ENCODE peak calls at places on chromosomes 7 and 10, in nine cellular contexts. C, W, A, X, Z, F, G, T and J are unnamed samples.

GRCh38 chr10:68594405-68594804 is 34.3 kb downstream of the TET1 start:
- DNase-seq in C (peak), W (peak), A (peak), X (no peak), Z (peak), F (peak), G (no peak), T (peak), J (no peak)

GRCh38 chr10:17348111-17349008 is 106.0 kb downstream of the ST8SIA6 start:
- DNase-seq in C (peak), W (peak), A (peak), X (no peak), Z (no peak), F (peak), G (peak), T (peak), J (peak)

GRCh38 chr7:103551006-103551405 is 105.0 kb upstream of the SLC26A5 start:
- DNase-seq in C (no peak), W (no peak), A (no peak), X (no peak), Z (no peak), F (no peak), G (no peak), T (no peak), J (no peak)

GRCh38 chr10:74150151-74151056 is at the start of gene AP3M1:
- DNase-seq in C (no peak), W (no peak), A (no peak), X (peak), Z (peak), F (peak), G (peak), T (peak), J (peak)

GRCh38 chr7:111560773-111561658 is 1.3 kb downstream of the IMMP2L start:
- DNase-seq in C (peak), W (peak), A (peak), X (no peak), Z (no peak), F (peak), G (no peak), T (peak), J (no peak)

GRCh38 chr7:66921396-66921917 is 432 bp downstream of the TMEM248 start:
- DNase-seq in C (peak), W (peak), A (peak), X (no peak), Z (no peak), F (no peak), G (peak), T (peak), J (peak)

GRCh38 chr10:15230257-15230656 is 61.8 kb upstream of the NMT2 start:
- DNase-seq in C (no peak), W (no peak), A (no peak), X (no peak), Z (no peak), F (no peak), G (no peak), T (no peak), J (no peak)

GRCh38 chr10:121057291-121057690 is 206.1 kb downstream of the WDR11 start:
- DNase-seq in C (no peak), W (no peak), A (no peak), X (no peak), Z (no peak), F (no peak), G (no peak), T (no peak), J (no peak)

GRCh38 chr10:79357180-79357579 is 9.9 kb downstream of the PPIF start:
- DNase-seq in C (no peak), W (no peak), A (no peak), X (no peak), Z (peak), F (no peak), G (no peak), T (no peak), J (no peak)

GRCh38 chr7:42350801-42351200 is 113.8 kb upstream of the GLI3 start:
- DNase-seq in C (no peak), W (no peak), A (peak), X (no peak), Z (no peak), F (no peak), G (no peak), T (no peak), J (no peak)

GRCh38 chr10:67308912-67309311 is 383.1 kb downstream of the LRRTM3 start:
- DNase-seq in C (no peak), W (no peak), A (no peak), X (no peak), Z (no peak), F (no peak), G (no peak), T (no peak), J (no peak)

GRCh38 chr7:921581-922333 is 32.7 kb downstream of the ADAP1 start:
- DNase-seq in C (no peak), W (no peak), A (no peak), X (no peak), Z (no peak), F (no peak), G (peak), T (no peak), J (peak)

GRCh38 chr7:1767524-1767923 is 97.4 kb downstream of the ELFN1 start:
- DNase-seq in C (no peak), W (no peak), A (no peak), X (no peak), Z (no peak), F (no peak), G (no peak), T (no peak), J (no peak)

GRCh38 chr7:24756989-24757798 is at the start of gene GSDME:
- DNase-seq in C (peak), W (peak), A (peak), X (no peak), Z (peak), F (peak), G (peak), T (peak), J (peak)

GRCh38 chr10:131724891-131725735 is 175.7 kb upstream of the PPP2R2D start:
- DNase-seq in C (no peak), W (no peak), A (no peak), X (no peak), Z (peak), F (no peak), G (peak), T (no peak), J (no peak)

GRCh38 chr7:42154168-42154567 is 82.8 kb downstream of the GLI3 start:
- DNase-seq in C (no peak), W (no peak), A (no peak), X (no peak), Z (no peak), F (no peak), G (no peak), T (no peak), J (no peak)

GRCh38 chr7:20642171-20642570 is 26.7 kb downstream of the ABCB5 start:
- DNase-seq in C (peak), W (no peak), A (peak), X (no peak), Z (no peak), F (no peak), G (no peak), T (no peak), J (no peak)

GRCh38 chr10:34815174-34816066 is at the start of gene PARD3:
- DNase-seq in C (peak), W (peak), A (peak), X (no peak), Z (peak), F (peak), G (peak), T (peak), J (peak)

GRCh38 chr10:122460891-122461293 is 461 bp upstream of the HTRA1 start:
- DNase-seq in C (no peak), W (peak), A (no peak), X (no peak), Z (no peak), F (no peak), G (no peak), T (no peak), J (peak)

GRCh38 chr10:26626066-26626465 is 71.4 kb upstream of the PDSS1 start:
- DNase-seq in C (no peak), W (no peak), A (no peak), X (no peak), Z (no peak), F (no peak), G (no peak), T (no peak), J (no peak)

GRCh38 chr7:73978681-73979563 is 49.1 kb upstream of the ELN start:
- DNase-seq in C (peak), W (peak), A (no peak), X (peak), Z (peak), F (peak), G (peak), T (peak), J (no peak)

GRCh38 chr7:4882169-4882741 is 1.3 kb downstream of the RADIL start:
- DNase-seq in C (peak), W (peak), A (peak), X (no peak), Z (peak), F (no peak), G (peak), T (no peak), J (no peak)

GRCh38 chr10:86060386-86061280 is 306.0 kb downstream of the GRID1 start:
- DNase-seq in C (no peak), W (no peak), A (no peak), X (no peak), Z (no peak), F (no peak), G (no peak), T (no peak), J (no peak)

GRCh38 chr7:17774248-17774647 is 166.0 kb downstream of the SNX13 start:
- DNase-seq in C (peak), W (peak), A (peak), X (no peak), Z (no peak), F (no peak), G (no peak), T (no peak), J (no peak)

GRCh38 chr10:78267070-78267469 is 233.4 kb downstream of the RPS24 start:
- DNase-seq in C (peak), W (peak), A (no peak), X (no peak), Z (no peak), F (no peak), G (no peak), T (no peak), J (no peak)

GRCh38 chr7:27627146-27627545 is 35.5 kb downstream of the HIBADH start:
- DNase-seq in C (no peak), W (no peak), A (no peak), X (no peak), Z (no peak), F (no peak), G (no peak), T (no peak), J (no peak)

GRCh38 chr7:36532981-36533499 is 143.4 kb downstream of the ANLN start:
- DNase-seq in C (no peak), W (no peak), A (no peak), X (no peak), Z (no peak), F (no peak), G (no peak), T (no peak), J (no peak)

GRCh38 chr10:23331567-23332290 is 12.9 kb downstream of the C10orf67 start:
- DNase-seq in C (peak), W (peak), A (peak), X (no peak), Z (no peak), F (no peak), G (no peak), T (peak), J (no peak)

GRCh38 chr10:110076559-110077318 is 69.0 kb downstream of the ADD3 start:
- DNase-seq in C (peak), W (peak), A (peak), X (no peak), Z (no peak), F (peak), G (peak), T (peak), J (peak)

GRCh38 chr7:120995659-120996058 is 7.1 kb downstream of the CPED1 start:
- DNase-seq in C (no peak), W (no peak), A (no peak), X (no peak), Z (no peak), F (no peak), G (no peak), T (no peak), J (no peak)

GRCh38 chr7:132768099-132768498 is 191.8 kb upstream of the PLXNA4 start:
- DNase-seq in C (no peak), W (no peak), A (no peak), X (no peak), Z (no peak), F (no peak), G (no peak), T (no peak), J (no peak)

GRCh38 chr10:128712661-128713060 is 586.4 kb upstream of the MKI67 start:
- DNase-seq in C (no peak), W (no peak), A (no peak), X (no peak), Z (no peak), F (no peak), G (no peak), T (no peak), J (no peak)

GRCh38 chr10:6297951-6298381 is 95.2 kb downstream of the PFKFB3 start:
- DNase-seq in C (no peak), W (peak), A (peak), X (no peak), Z (no peak), F (no peak), G (peak), T (no peak), J (no peak)

GRCh38 chr7:27187702-27188665 is 3.0 kb upstream of the HOXA11 start:
- DNase-seq in C (no peak), W (peak), A (no peak), X (no peak), Z (peak), F (no peak), G (peak), T (no peak), J (peak)

GRCh38 chr7:90764848-90765570 is 168.9 kb downstream of the CDK14 start:
- DNase-seq in C (no peak), W (no peak), A (no peak), X (no peak), Z (no peak), F (no peak), G (no peak), T (no peak), J (no peak)

GRCh38 chr7:73872056-73872908 is 11.3 kb downstream of the TMEM270 start:
- DNase-seq in C (no peak), W (no peak), A (no peak), X (no peak), Z (no peak), F (no peak), G (no peak), T (no peak), J (no peak)

GRCh38 chr10:69716711-69717560 is 84.8 kb upstream of the COL13A1 start:
- DNase-seq in C (peak), W (peak), A (peak), X (peak), Z (peak), F (peak), G (no peak), T (peak), J (no peak)
- TF ChIP-seq CTCF in C (peak), W (peak), A (peak), X (peak), Z (peak), F (peak), G (peak), T (peak), J (peak)

DNA sequence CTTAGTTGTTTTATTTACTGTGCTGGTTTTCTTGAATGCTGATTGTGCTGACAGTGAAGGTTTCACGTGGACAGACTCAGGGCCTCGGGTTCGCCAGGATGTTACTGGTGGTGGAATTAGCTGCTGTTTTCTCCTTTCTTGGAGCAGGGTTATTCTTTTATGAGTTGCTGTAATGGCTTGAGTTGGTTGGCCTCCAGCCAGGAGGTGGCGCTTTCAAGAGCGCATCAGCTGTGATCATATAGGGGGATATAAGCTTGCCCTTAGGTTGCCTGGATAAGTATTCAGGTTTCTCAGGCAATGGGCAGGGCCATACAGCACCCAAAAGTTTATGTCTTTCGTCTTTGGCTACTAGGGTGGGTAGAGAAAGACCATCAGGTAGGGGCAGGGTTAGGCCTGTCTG is 741.3 kb downstream of the PHTF2 start:
- DNase-seq in C (no peak), W (no peak), A (no peak), X (no peak), Z (no peak), F (no peak), G (no peak), T (no peak), J (no peak)
- TF ChIP-seq CTCF in C (no peak), W (no peak), A (no peak), X (no peak), Z (no peak), F (no peak), G (no peak), T (no peak), J (no peak)

DNA sequence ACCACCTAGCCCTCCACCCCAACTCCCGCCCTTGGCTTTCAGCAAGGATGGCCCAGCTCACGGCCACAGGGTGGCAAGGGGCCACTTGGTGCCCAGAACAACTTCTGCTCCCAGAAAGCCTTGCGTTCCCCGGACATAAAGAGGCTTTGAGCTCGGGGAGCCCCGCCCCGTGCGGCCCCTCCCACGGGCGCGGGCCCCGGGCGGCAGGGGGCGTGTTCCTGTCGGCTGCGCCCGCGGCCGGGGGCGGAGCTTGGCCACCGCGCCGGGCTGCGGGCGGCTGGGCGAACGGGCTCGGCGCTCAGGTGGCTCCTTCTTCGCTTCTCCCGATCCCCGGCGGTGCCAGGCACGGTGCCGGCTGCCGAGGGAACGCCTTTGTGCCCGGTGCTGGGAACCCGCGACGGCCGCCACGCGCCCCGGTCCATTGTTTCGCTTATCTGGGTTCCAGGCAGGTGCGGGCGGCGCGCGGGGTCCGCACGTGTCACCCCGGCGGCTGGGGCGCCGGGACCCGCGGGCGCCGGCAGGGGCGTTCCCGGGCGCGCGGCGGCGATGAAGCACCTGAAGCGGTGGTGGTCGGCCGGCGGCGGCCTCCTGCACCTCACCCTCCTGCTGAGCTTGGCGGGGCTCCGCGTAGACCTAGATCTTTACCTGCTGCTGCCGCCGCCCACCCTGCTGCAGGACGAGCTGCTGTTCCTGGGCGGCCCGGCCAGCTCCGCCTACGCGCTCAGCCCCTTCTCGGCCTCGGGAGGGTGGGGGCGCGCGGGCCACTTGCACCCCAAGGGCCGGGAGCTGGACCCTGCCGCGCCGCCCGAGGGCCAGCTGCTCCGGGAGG is at the start of gene NFE2L3:
- DNase-seq in C (peak), W (peak), A (peak), X (no peak), Z (peak), F (peak), G (peak), T (peak), J (peak)
- TF ChIP-seq CTCF in C (no peak), W (peak), A (no peak), X (no peak), Z (peak), F (no peak), G (no peak), T (no peak), J (peak)

GRCh38 chr7:45153238-45153637 is 4.4 kb upstream of the RAMP3 start:
- DNase-seq in C (no peak), W (no peak), A (no peak), X (no peak), Z (no peak), F (no peak), G (peak), T (no peak), J (peak)
- TF ChIP-seq CTCF in C (no peak), W (no peak), A (no peak), X (no peak), Z (no peak), F (no peak), G (no peak), T (no peak), J (no peak)

GRCh38 chr10:115982526-115982925 is 290.5 kb downstream of the GFRA1 start:
- DNase-seq in C (no peak), W (no peak), A (no peak), X (no peak), Z (no peak), F (no peak), G (no peak), T (no peak), J (no peak)
- TF ChIP-seq CTCF in C (no peak), W (no peak), A (no peak), X (no peak), Z (no peak), F (no peak), G (no peak), T (no peak), J (no peak)

DNA sequence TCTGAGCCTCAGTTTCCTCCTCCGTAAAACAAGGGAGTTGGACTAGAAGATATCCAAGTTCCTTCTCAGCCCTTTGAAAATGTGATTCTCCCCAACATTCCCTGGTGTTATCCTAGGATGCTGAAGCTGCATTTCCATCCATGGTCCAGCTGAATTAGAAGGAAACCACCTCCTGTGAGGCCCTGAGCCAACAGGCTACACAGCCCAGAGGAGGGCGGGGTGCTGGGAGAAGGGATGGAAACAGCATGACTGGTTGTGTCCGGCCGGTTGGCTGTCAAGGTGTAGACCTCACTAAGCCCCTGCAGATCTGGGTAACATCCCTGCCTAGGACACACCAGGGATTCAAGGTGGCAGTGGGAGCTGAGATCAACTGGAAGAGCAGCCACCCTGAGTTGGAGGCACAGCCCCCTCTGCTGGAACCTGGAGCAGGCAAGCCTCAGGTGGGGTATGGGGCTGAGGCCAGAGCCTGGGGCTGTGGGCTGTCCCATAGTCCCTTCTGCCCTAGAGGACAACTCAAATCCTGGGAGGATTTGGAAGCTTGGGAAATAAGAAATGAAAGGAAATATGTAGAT is 72.0 kb downstream of the PAX2 start:
- DNase-seq in C (no peak), W (no peak), A (no peak), X (no peak), Z (peak), F (no peak), G (no peak), T (no peak), J (peak)
- TF ChIP-seq CTCF in C (no peak), W (no peak), A (no peak), X (peak), Z (peak), F (no peak), G (no peak), T (no peak), J (no peak)

DNA sequence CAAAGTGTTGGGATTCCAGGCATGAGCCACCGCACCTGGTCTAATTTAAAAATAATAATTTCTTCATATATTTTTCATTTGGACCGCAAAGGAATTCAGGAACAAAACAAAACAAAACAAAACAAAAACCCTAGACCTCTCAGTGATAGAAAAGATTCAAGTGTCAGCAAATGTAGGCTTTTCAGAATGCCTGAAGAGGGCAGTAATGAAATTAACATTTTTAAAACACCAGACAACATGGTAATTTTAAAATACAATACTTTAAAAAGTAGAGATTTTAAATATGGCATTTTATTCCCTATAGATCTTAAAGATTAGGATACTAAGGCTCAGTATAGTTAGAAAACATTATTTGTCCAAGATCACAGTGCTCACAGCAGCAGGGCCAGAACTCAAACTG is 36.6 kb downstream of the DNMBP start:
- DNase-seq in C (peak), W (no peak), A (no peak), X (no peak), Z (no peak), F (no peak), G (no peak), T (no peak), J (no peak)
- TF ChIP-seq CTCF in C (peak), W (peak), A (peak), X (no peak), Z (peak), F (no peak), G (no peak), T (peak), J (no peak)